ENCODE peak calls at places on chromosomes 1 and 21, in eight cellular contexts. O is tibial nerve, U is IMR-90, G is Peyer's patch, E is HCT116, T is breast epithelium, F is stomach, Q is uterus. H is an unnamed sample.

GRCh38 chr1:167762061-167762746 is 40.4 kb downstream of the MPZL1 start:
- DNase-seq in O (no peak), U (no peak), G (no peak), E (no peak), T (no peak), F (no peak), Q (no peak), H (no peak)

GRCh38 chr1:3158329-3158728 is 89.3 kb downstream of the PRDM16 start:
- DNase-seq in O (no peak), U (no peak), G (no peak), E (no peak), T (no peak), F (no peak), Q (no peak), H (no peak)

GRCh38 chr1:99438656-99439055 is 174.4 kb downstream of the PLPPR4 start:
- DNase-seq in O (no peak), U (peak), G (no peak), E (no peak), T (no peak), F (no peak), Q (no peak), H (no peak)

GRCh38 chr1:179510038-179510437 is 65.7 kb downstream of the NPHS2 start:
- DNase-seq in O (no peak), U (no peak), G (no peak), E (no peak), T (no peak), F (no peak), Q (no peak), H (no peak)

GRCh38 chr1:12206792-12207424 is 22.9 kb upstream of the VPS13D start:
- DNase-seq in O (no peak), U (no peak), G (no peak), E (no peak), T (no peak), F (no peak), Q (no peak), H (no peak)

GRCh38 chr1:245153645-245154428 is 948 bp upstream of the KIF26B start:
- DNase-seq in O (no peak), U (no peak), G (no peak), E (no peak), T (no peak), F (no peak), Q (no peak), H (peak)

GRCh38 chr1:44689447-44689765 is 14.9 kb downstream of the ARMH1 start:
- DNase-seq in O (no peak), U (no peak), G (no peak), E (no peak), T (no peak), F (no peak), Q (no peak), H (no peak)

GRCh38 chr1:33358114-33358770 is 37.3 kb upstream of the A3GALT2 start:
- DNase-seq in O (no peak), U (no peak), G (no peak), E (no peak), T (no peak), F (no peak), Q (no peak), H (no peak)

GRCh38 chr1:76640723-76641122 is 226.6 kb upstream of the ST6GALNAC5 start:
- DNase-seq in O (no peak), U (no peak), G (no peak), E (no peak), T (no peak), F (no peak), Q (no peak), H (no peak)

GRCh38 chr1:207407655-207408256 is 46.4 kb upstream of the CR2 start:
- DNase-seq in O (no peak), U (peak), G (no peak), E (no peak), T (no peak), F (no peak), Q (no peak), H (no peak)

GRCh38 chr1:19101244-19101643 is 108.8 kb downstream of the UBR4 start:
- DNase-seq in O (no peak), U (peak), G (no peak), E (no peak), T (no peak), F (no peak), Q (no peak), H (no peak)

GRCh38 chr1:6094801-6095505 is 49.3 kb downstream of the KCNAB2 start:
- DNase-seq in O (no peak), U (no peak), G (peak), E (no peak), T (no peak), F (no peak), Q (no peak), H (no peak)

GRCh38 chr1:24526940-24527542 is 24.4 kb downstream of the RCAN3 start:
- DNase-seq in O (no peak), U (peak), G (no peak), E (peak), T (no peak), F (no peak), Q (no peak), H (no peak)

GRCh38 chr1:163161841-163162240 is 40.9 kb downstream of the RGS5 start:
- DNase-seq in O (no peak), U (no peak), G (no peak), E (no peak), T (no peak), F (no peak), Q (no peak), H (no peak)
- H3K4me3 ChIP-seq in O (no peak), U (no peak), G (no peak), E (no peak), T (no peak), F (no peak), Q (no peak), H (no peak)

GRCh38 chr1:159779403-159779851 is 1.3 kb upstream of the DUSP23 start:
- DNase-seq in O (no peak), U (peak), G (no peak), E (no peak), T (peak), F (no peak), Q (no peak), H (peak)

GRCh38 chr1:159778266-159778665 is 2.5 kb upstream of the DUSP23 start:
- DNase-seq in O (no peak), U (no peak), G (no peak), E (no peak), T (no peak), F (no peak), Q (no peak), H (no peak)

GRCh38 chr1:159781992-159782391 is 1.2 kb downstream of the DUSP23 start:
- DNase-seq in O (no peak), U (no peak), G (no peak), E (no peak), T (no peak), F (no peak), Q (no peak), H (no peak)

GRCh38 chr1:159783724-159784123 is 3.0 kb downstream of the DUSP23 start:
- DNase-seq in O (no peak), U (no peak), G (no peak), E (no peak), T (no peak), F (no peak), Q (no peak), H (no peak)

DNA sequence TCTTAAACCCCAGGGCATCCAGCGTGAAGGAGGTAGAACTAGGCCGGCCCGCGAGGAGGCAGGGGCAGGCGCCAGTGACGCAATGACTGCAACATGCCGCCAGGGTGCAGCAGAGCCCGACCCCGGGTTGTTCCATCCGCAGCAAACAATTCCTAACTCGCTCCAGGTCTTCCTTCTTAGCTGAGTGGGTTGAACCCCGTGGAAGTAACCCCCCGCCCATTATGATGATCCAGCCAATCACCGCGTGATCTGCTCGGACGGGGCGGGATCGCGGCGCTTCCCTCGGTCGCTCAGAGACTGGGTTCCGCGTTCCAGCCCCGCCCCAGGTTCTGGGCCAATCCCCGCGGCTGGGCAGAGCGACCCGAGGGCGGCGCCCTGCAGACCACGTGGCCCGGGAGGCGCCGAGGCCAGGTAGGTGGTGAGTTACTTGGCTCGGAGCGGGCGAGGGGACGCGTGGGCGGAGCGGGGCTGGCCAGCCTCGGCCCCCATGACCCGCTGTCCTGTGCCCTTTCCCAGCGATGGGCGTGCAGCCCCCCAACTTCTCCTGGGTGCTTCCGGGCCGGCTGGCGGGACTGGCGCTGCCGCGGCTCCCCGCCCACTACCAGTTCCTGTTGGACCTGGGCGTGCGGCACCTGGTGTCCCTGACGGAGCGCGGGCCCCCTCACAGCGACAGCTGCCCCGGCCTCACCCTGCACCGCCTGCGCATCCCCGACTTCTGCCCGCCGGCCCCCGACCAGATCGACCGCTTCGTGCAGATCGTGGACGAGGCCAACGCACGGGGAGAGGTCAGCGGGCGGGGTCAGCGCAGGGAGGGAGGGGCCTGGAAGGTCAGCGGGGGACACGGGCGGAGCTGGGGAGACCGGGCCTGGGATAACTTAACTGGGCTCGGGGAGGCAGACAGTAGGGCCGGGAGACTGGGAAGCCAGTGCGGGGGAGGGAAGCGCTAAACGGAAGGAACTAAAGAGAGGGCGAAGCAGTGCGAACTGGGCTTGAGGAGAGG is at the start of gene DUSP23:
- DNase-seq in O (peak), U (peak), G (peak), E (peak), T (peak), F (peak), Q (peak), H (peak)
- TF ChIP-seq POLR2A in O (peak), U (no peak), G (peak), E (no peak), T (peak), F (peak), Q (peak), H (peak)

GRCh38 chr21:46239817-46240325 is 11.3 kb upstream of the LSS start:
- DNase-seq in O (no peak), U (no peak), G (no peak), E (no peak), T (no peak), F (no peak), Q (no peak), H (no peak)

GRCh38 chr21:46243325-46243724 is 14.8 kb upstream of the LSS start:
- DNase-seq in O (no peak), U (no peak), G (no peak), E (no peak), T (no peak), F (no peak), Q (no peak), H (no peak)

GRCh38 chr21:46234436-46234950 is 5.9 kb upstream of the LSS start:
- DNase-seq in O (no peak), U (no peak), G (no peak), E (no peak), T (no peak), F (no peak), Q (no peak), H (no peak)

DNA sequence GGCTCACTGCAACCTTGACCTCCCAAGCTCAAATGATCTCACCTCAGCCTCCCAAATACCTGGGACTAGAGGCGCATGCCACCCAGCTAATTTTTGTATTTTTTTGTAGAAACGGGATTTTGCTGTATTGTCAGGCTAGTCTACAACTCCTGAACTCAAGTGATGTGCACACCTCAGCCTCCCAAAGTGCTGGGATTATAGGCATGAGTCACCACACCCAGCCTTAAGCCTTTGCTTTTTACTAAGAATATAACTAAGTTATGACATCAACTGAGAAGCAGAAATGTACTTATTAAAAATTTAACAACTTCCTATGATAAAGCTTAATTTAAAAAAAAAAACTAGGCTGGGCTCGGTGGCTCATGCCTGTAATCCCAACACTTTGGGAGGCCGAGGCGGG is 8.9 kb upstream of the LSS start:
- DNase-seq in O (no peak), U (no peak), G (no peak), E (no peak), T (no peak), F (no peak), Q (no peak), H (no peak)
- H3K27ac ChIP-seq in O (no peak), U (no peak), G (no peak), E (no peak), T (no peak), F (no peak), Q (no peak), H (no peak)

GRCh38 chr1:46550751-46551231 is 656 bp downstream of the KNCN start:
- DNase-seq in O (no peak), U (no peak), G (peak), E (no peak), T (no peak), F (no peak), Q (no peak), H (no peak)

GRCh38 chr1:46552357-46553237 is 1.1 kb upstream of the KNCN start:
- DNase-seq in O (no peak), U (no peak), G (no peak), E (no peak), T (no peak), F (no peak), Q (no peak), H (no peak)

GRCh38 chr1:46553506-46553905 is 2.1 kb upstream of the KNCN start:
- DNase-seq in O (no peak), U (no peak), G (no peak), E (no peak), T (no peak), F (no peak), Q (no peak), H (no peak)

GRCh38 chr1:46549697-46550681 is 1.5 kb downstream of the KNCN start:
- DNase-seq in O (no peak), U (peak), G (peak), E (no peak), T (no peak), F (no peak), Q (no peak), H (no peak)

DNA sequence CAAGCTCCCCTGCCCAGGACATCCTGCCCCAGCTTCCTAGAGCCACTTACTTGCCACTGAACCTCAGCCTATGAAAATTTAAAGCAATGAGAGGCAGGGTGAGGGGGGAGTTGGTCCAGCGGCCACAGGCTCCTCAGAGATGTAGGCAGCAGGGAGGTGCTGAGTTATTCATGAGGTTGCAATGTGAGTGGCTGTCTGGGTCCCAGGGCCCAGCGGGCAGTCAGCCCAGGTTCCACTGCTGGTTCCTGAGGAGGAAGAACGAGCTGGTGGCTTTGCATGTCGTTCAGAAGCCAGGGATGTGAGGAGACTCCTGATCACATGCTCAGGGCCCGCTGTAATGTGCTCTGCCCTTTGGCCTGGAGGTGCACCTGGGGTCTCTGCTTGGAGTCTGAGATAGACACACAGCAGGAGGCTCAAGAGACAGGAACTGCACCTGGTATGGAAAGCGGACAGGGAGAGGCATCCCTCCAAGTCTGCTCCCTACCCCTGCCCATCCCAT is at the start of gene KNCN:
- DNase-seq in O (no peak), U (no peak), G (peak), E (no peak), T (no peak), F (no peak), Q (no peak), H (no peak)
- H3K4me3 ChIP-seq in O (no peak), U (no peak), G (no peak), E (no peak), T (no peak), F (no peak), Q (no peak), H (no peak)

GRCh38 chr1:66388918-66389317 is 145.0 kb upstream of the SGIP1 start:
- DNase-seq in O (no peak), U (no peak), G (no peak), E (no peak), T (no peak), F (no peak), Q (no peak), H (no peak)
- TF ChIP-seq POLR2A in O (no peak), U (no peak), G (no peak), E (no peak), T (no peak), F (no peak), Q (no peak), H (no peak)

DNA sequence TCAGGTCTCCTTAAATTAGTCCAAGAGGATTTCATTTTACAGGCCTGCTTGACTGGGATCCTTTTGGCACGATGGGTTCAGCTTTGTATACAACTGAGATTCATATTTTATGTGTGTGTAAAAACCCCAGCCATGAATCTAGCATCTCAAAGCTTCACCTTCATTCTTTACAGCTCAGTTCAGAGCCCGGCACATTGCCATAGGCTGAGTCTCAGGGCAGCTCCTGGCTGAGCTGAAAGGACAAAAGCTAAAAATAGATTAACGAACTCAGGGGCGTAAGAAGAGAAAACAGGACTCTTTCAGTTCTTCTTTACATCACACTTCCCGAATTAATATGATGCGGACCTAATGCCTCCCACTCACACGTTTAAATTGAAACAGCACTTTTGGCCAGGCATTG is 262.8 kb upstream of the PBX1 start:
- DNase-seq in O (no peak), U (no peak), G (no peak), E (no peak), T (no peak), F (no peak), Q (peak), H (no peak)
- H3K27ac ChIP-seq in O (no peak), U (no peak), G (no peak), E (no peak), T (no peak), F (peak), Q (peak), H (no peak)